ENCODE peak calls at places on chromosomes 2 and 18, in ten cellular contexts. O is uterus; T is esophagus squamous epithelium; H is naive thymus-derived CD4-positive, alpha-beta T cell; K is heart left ventricle; Z is brain microvascular endothelial cell; F is dorsolateral prefrontal cortex; D is PC-9; L is HepG2; X is CD8-positive, alpha-beta T cell. Q is an unnamed sample.

GRCh38 chr2:158690823-158691222 is 104.3 kb upstream of the DAPL1 start:
- DNase-seq in D (no peak), Z (no peak), H (no peak), K (no peak), F (no peak), L (no peak), T (no peak), X (no peak), O (no peak), Q (no peak)

GRCh38 chr18:74375999-74376398 is 60.4 kb downstream of the C18orf63 start:
- DNase-seq in X (no peak), T (no peak), F (no peak), K (no peak), Z (no peak), O (no peak), D (no peak), L (no peak), H (no peak), Q (no peak)

GRCh38 chr2:175571078-175571653 is 389.7 kb upstream of the ATP5MC3 start:
- DNase-seq in T (no peak), L (no peak), K (no peak), D (no peak), Z (no peak), O (no peak), X (no peak), H (no peak), F (no peak), Q (no peak)

GRCh38 chr18:54162431-54162830 is 62.0 kb downstream of the MBD2 start:
- DNase-seq in L (no peak), X (no peak), T (no peak), F (no peak), O (no peak), D (no peak), K (no peak), Z (peak; percentile 72), H (no peak), Q (no peak)

GRCh38 chr2:62456721-62457539 is 49.1 kb downstream of the TMEM17 start:
- DNase-seq in L (peak; percentile 63), D (peak; percentile 88), Z (peak; percentile 56), O (peak; percentile 56), T (peak; percentile 15), F (peak; percentile 54), X (peak; percentile 69), H (peak; percentile 59), K (peak; percentile 74), Q (peak; percentile 16)

GRCh38 chr2:119389615-119390306 is 23.0 kb downstream of the DBI start:
- DNase-seq in F (no peak), D (peak; percentile 59), H (no peak), T (no peak), K (peak; percentile 63), Z (peak; percentile 51), O (no peak), X (no peak), L (no peak), Q (no peak)

GRCh38 chr2:21423854-21424253 is 300.1 kb downstream of the TDRD15 start:
- DNase-seq in L (no peak), Z (no peak), K (no peak), F (no peak), O (no peak), X (no peak), T (no peak), H (no peak), D (no peak), Q (no peak)

GRCh38 chr2:219595250-219595649 is 2.4 kb upstream of the STK11IP start:
- DNase-seq in T (no peak), L (peak; percentile 43), Z (no peak), F (no peak), D (no peak), X (no peak), H (no peak), O (no peak), K (no peak), Q (no peak)

GRCh38 chr2:25274868-25275574 is 66.7 kb downstream of the DNMT3A start:
- DNase-seq in X (peak; percentile 63), L (no peak), D (no peak), Z (no peak), F (no peak), T (no peak), O (no peak), K (peak; percentile 66), H (peak; percentile 40), Q (no peak)

GRCh38 chr2:176527141-176527901 is 258.1 kb downstream of the MTX2 start:
- DNase-seq in X (no peak), F (no peak), H (no peak), L (no peak), T (no peak), Z (no peak), O (no peak), D (no peak), K (no peak), Q (no peak)

GRCh38 chr2:200618590-200619021 is 32.8 kb downstream of the AOX1 start:
- DNase-seq in X (no peak), O (no peak), H (no peak), Z (peak; percentile 24), D (peak; percentile 14), L (no peak), F (no peak), K (no peak), T (no peak), Q (no peak)

GRCh38 chr18:49127606-49128190 is 176.9 kb upstream of the SMAD7 start:
- DNase-seq in L (no peak), D (no peak), O (no peak), H (no peak), X (no peak), F (no peak), K (no peak), Z (no peak), T (no peak), Q (no peak)

DNA sequence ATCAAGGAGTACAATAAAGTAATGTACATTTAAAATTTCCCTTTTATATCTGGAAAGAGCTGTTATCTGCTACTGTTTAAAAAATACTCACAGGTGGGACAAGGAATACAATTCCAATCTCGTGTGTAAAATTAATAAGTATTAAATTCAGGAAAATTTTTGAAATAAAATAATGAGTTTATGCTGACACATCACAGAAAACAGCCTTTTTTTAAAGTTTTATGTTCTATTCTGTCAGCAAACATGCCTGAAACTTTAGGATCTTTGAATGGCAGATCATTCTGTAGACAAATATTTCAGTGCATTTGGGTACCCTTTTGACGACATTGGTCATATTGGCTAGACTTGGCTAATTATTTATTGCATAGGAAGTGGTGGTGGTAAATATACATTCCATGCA is 254.4 kb upstream of the ETAA1 start:
- DNase-seq in T (no peak), D (no peak), Z (no peak), O (no peak), X (no peak), K (no peak), H (no peak), L (no peak), F (no peak), Q (no peak)
- H3K27ac ChIP-seq in T (no peak overlapping the region), D (no peak overlapping the region), Z (no peak overlapping the region), O (no peak overlapping the region), X (no peak overlapping the region), K (no peak overlapping the region), H (no peak overlapping the region), L (no peak overlapping the region), F (no peak overlapping the region), Q (no peak overlapping the region)

GRCh38 chr18:11955299-11956029 is 25.8 kb upstream of the IMPA2 start:
- DNase-seq in K (no peak), L (peak; percentile 76), X (no peak), F (peak; percentile 52), T (no peak), Z (peak; percentile 83), H (no peak), O (peak; percentile 63), D (no peak), Q (no peak)
- H3K27ac ChIP-seq in K (no peak overlapping the region), L (peak overlapping the region; percentile 72), X (no peak overlapping the region), F (no peak overlapping the region), T (peak overlapping the region; percentile 95), Z (peak overlapping the region; percentile 90), H (no peak overlapping the region), O (peak overlapping the region; percentile 49), D (peak overlapping the region; percentile 24), Q (no peak overlapping the region)

DNA sequence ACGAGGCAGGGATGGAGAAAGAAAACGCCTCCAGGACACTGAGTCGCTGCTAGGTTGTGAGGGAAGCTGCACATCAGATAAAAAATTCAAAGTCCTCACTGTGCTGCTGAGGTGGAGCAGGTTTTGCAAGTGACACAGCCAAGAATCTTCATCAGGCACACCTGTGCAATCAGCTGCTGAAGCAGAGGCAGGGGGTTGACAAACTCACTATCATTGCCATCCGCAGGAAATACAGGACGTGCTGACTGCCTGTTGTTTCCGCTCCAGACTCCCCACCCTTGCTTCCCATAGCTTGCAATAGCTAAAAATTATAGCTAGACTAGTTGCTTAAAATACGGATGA is 147.7 kb upstream of the FHL2 start:
- DNase-seq in T (no peak), K (no peak), D (no peak), X (peak; percentile 15), H (peak; percentile 56), L (no peak), F (no peak), Z (no peak), O (no peak), Q (no peak)
- H3K27ac ChIP-seq in T (no peak overlapping the region), K (no peak overlapping the region), D (no peak overlapping the region), X (no peak overlapping the region), H (peak overlapping the region; percentile 18), L (no peak overlapping the region), F (no peak overlapping the region), Z (no peak overlapping the region), O (no peak overlapping the region), Q (no peak overlapping the region)

GRCh38 chr18:44791520-44791919 is 110.8 kb downstream of the SETBP1 start:
- DNase-seq in D (no peak), X (no peak), T (no peak), F (no peak), K (no peak), O (peak; percentile 65), L (no peak), H (no peak), Z (no peak), Q (no peak)

GRCh38 chr18:44788334-44788733 is 107.6 kb downstream of the SETBP1 start:
- DNase-seq in T (no peak), K (no peak), X (no peak), D (no peak), H (no peak), L (no peak), O (no peak), F (no peak), Z (no peak), Q (no peak)

GRCh38 chr18:44792456-44793080 is 111.9 kb downstream of the SETBP1 start:
- DNase-seq in O (peak; percentile 38), D (no peak), T (no peak), Z (no peak), H (no peak), F (no peak), K (no peak), L (no peak), X (no peak), Q (no peak)

GRCh38 chr18:44790860-44791259 is 110.2 kb downstream of the SETBP1 start:
- DNase-seq in H (no peak), T (no peak), K (no peak), D (no peak), X (no peak), F (no peak), L (peak; percentile 2), O (no peak), Z (no peak), Q (no peak)

DNA sequence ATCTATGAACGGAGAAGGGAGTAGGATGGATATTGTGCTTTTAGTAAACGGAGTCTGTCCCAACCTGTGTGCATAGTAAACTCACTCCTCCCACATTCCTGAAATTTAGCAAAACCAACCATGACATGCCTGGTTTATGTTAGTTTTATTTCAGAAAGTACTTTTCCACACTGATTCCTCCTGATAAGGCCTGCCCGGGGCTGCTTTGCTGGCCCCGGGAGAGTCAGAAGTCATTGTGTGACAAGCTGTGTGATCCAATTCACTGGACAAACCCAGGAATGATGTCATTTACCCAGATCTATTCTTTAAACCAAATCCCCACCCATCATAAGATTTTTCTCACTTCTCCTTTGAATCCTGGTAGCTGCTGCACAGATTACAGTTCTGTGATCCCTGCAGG is 109.0 kb downstream of the SETBP1 start:
- DNase-seq in K (no peak), Z (no peak), D (peak; percentile 31), O (peak; percentile 54), H (no peak), F (no peak), X (no peak), L (peak; percentile 43), T (no peak), Q (no peak)
- H3K27ac ChIP-seq in K (peak overlapping the region; percentile 45), Z (no peak overlapping the region), D (peak overlapping the region; percentile 16), O (peak overlapping the region; percentile 78), H (no peak overlapping the region), F (no peak overlapping the region), X (no peak overlapping the region), L (no peak overlapping the region), T (peak overlapping the region; percentile 52), Q (peak overlapping the region; percentile 14)

Q was measured in thoracic aorta.